ENCODE peak calls at places on chromosomes 1 and 21, in six cellular contexts. F, L, O, S, D and B are unnamed samples. For H3K4me1, the result is how much of the 10 kb centered on the place peaks cover.

GRCh38 chr1:36553591-36554417 is 71.1 kb upstream of the CSF3R start:
- DNase-seq in F (peak), D (peak), O (peak), L (peak), S (peak), B (peak)

GRCh38 chr1:90959352-90960206 is 62.3 kb downstream of the ZNF644 start:
- DNase-seq in F (no peak), L (no peak), D (peak), O (peak), S (no peak), B (no peak)

GRCh38 chr1:118504231-118504644 is 319.2 kb upstream of the SPAG17 start:
- DNase-seq in L (peak), S (no peak), F (no peak), O (no peak), D (no peak), B (no peak)

GRCh38 chr21:37419228-37419906 is 52.8 kb downstream of the DYRK1A start:
- DNase-seq in F (no peak), D (peak), O (no peak), L (no peak), S (no peak), B (no peak)

GRCh38 chr1:18581420-18581880 is 49.2 kb upstream of the PAX7 start:
- DNase-seq in D (no peak), L (no peak), O (no peak), F (peak), S (no peak), B (no peak)

GRCh38 chr1:103146143-103146542 is 37.8 kb upstream of the COL11A1 start:
- DNase-seq in L (no peak), S (no peak), F (no peak), D (peak), O (no peak), B (no peak)

GRCh38 chr1:27058976-27059688 is 46.5 kb upstream of the TENT5B start:
- DNase-seq in L (peak), S (no peak), F (peak), O (no peak), D (no peak), B (no peak)

GRCh38 chr1:61182049-61182448 is 99.7 kb downstream of the NFIA start:
- DNase-seq in F (no peak), O (peak), D (peak), S (no peak), L (no peak), B (no peak)

GRCh38 chr1:22572778-22573177 is 9.5 kb downstream of the EPHA8 start:
- DNase-seq in O (no peak), S (no peak), L (no peak), D (no peak), F (no peak), B (no peak)

GRCh38 chr1:197781998-197782718 is 6.9 kb upstream of the DENND1B start:
- DNase-seq in L (peak), S (no peak), D (peak), F (no peak), O (peak), B (no peak)

GRCh38 chr1:112849967-112850641 is 105.9 kb downstream of the SLC16A1 start:
- DNase-seq in F (peak), L (peak), S (no peak), O (no peak), D (no peak), B (no peak)

GRCh38 chr1:31593136-31593665 is 16.9 kb downstream of the TINAGL1 start:
- DNase-seq in D (no peak), L (no peak), O (no peak), F (no peak), S (no peak), B (no peak)

GRCh38 chr1:64623750-64624445 is 121.0 kb upstream of the RAVER2 start:
- DNase-seq in D (peak), L (no peak), O (peak), F (no peak), S (no peak), B (no peak)

GRCh38 chr1:183135336-183135735 is 50.7 kb upstream of the LAMC2 start:
- DNase-seq in O (no peak), D (no peak), L (no peak), F (no peak), S (no peak), B (no peak)

GRCh38 chr1:201949491-201949890 is 3.1 kb upstream of the LMOD1 start:
- DNase-seq in L (no peak), S (no peak), D (no peak), F (no peak), O (no peak), B (no peak)

GRCh38 chr1:12069616-12070244 is 6.6 kb downstream of the TNFRSF8 start:
- DNase-seq in O (no peak), S (no peak), D (no peak), F (no peak), L (peak), B (no peak)

GRCh38 chr1:216531308-216532239 is 108.3 kb upstream of the USH2A start:
- DNase-seq in O (peak), F (no peak), L (no peak), D (peak), S (no peak), B (no peak)

GRCh38 chr1:186957339-186957738 is 128.6 kb downstream of the PLA2G4A start:
- DNase-seq in D (no peak), L (no peak), F (no peak), O (peak), S (no peak), B (no peak)

GRCh38 chr1:186812560-186812959 is 16.2 kb upstream of the PLA2G4A start:
- DNase-seq in L (no peak), O (peak), F (no peak), S (no peak), D (no peak), B (no peak)

GRCh38 chr1:241444836-241445235 is 74.7 kb downstream of the FH start:
- DNase-seq in F (no peak), L (no peak), D (no peak), S (no peak), O (no peak), B (no peak)

GRCh38 chr1:197149340-197149739 is 2.9 kb upstream of the ASPM start:
- DNase-seq in L (no peak), F (no peak), S (no peak), D (no peak), O (no peak), B (no peak)

GRCh38 chr1:2229032-2229920 is 1.2 kb downstream of the SKI start:
- DNase-seq in O (peak), F (no peak), D (peak), L (peak), S (no peak), B (no peak)

GRCh38 chr1:66022904-66023620 is 230.4 kb downstream of the PDE4B start:
- DNase-seq in D (peak), S (no peak), L (peak), F (no peak), O (peak), B (peak)

DNA sequence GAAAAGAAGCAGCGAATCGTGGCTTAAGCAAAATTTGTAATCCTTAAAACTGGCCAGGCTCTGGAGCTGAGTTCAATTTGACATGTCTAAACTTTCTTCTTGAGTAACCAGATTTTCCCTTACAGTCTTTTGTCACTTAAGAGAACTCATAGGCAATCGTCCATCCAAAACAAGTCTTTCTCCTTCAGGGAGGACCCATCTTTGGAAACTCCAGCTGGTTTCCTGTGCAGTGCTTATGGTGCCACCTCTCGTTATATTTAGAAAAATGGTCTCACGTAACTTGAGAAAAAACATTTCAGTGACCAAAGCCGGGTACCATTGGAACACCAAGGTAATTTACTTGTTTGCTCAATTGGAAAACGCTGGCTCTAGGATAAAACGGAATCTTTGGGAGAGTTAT is 1.9 kb upstream of the PTTG1IP start:
- DNase-seq in S (no peak), F (no peak), D (no peak), O (peak), L (no peak), B (no peak)
- H3K4me1 ChIP-seq in S (under half), F (under half), D (under half), O (under half), L (under half), B (under half)

DNA sequence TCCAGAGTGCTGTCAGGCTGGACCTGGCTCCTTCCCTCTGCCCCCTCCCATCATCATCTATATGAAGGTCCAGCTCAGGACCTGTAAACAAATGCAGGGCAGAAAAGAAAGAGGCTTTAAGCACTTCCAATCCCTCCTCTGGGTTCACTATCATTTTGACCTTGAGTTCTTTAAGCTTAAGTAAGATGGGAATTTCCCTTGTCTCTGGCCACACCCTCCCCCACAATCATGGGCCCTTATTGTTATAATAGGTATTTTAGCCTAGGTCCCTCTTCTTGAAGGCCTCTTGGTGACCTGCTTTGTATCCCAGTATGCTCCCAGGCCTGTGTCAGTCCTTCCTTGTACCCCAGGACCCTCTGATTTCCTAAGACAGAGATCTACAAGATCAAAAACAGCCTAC is 45.1 kb upstream of the EPS15 start:
- DNase-seq in O (peak), D (peak), F (no peak), L (no peak), S (no peak), B (no peak)
- H2AK5ac ChIP-seq in O (no peak), D (peak), F (no peak), L (no peak), S (no peak), B (no peak)

GRCh38 chr1:23825076-23825761 is at the start of gene HMGCL:
- DNase-seq in F (peak), O (peak), D (peak), L (peak), S (no peak), B (peak)
- H3K23ac ChIP-seq in F (no peak), O (peak), D (no peak), L (no peak), S (no peak), B (peak)

DNA sequence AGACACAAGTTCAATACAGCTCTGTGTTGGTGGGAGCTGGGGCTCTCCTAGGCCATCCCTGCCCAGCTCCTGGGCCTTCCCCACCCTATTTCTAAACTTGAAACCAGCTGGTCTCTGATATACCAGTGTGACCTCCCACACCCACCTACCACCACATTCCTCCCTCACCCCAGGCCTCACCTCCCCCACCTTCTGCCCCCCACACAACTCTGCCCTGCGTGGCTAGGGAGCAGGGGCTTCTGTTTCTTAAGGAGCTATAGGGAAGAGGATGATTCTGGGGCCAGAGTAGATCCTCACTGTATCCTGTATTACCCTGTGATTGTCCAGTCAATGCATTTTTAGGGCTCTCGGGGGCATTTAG is 16.5 kb downstream of the NES start:
- DNase-seq in L (no peak), S (no peak), O (no peak), F (no peak), D (no peak), B (no peak)
- H3K4me1 ChIP-seq in L (under half), S (half or more), O (half or more), F (under half), D (half or more), B (half or more)